ENCODE peak calls at places on chromosomes 12 and 14, in six cellular contexts. H, X, P, Y, R and U are unnamed samples.

GRCh38 chr14:60274448-60274847 is 25.4 kb downstream of the PPM1A start:
- DNase-seq in H (no peak), X (no peak), P (no peak), Y (no peak), R (no peak), U (no peak)

GRCh38 chr12:123105427-123105826 is 45.5 kb downstream of the PITPNM2 start:
- DNase-seq in H (no peak), X (no peak), P (peak), Y (no peak), R (no peak), U (no peak)

GRCh38 chr14:95011449-95012020 is 145.8 kb downstream of the DICER1 start:
- DNase-seq in H (no peak), X (no peak), P (no peak), Y (no peak), R (no peak), U (no peak)

GRCh38 chr12:45191239-45191638 is 24.7 kb upstream of the ANO6 start:
- DNase-seq in H (no peak), X (no peak), P (peak), Y (peak), R (no peak), U (no peak)

GRCh38 chr14:71049435-71050147 is 142.3 kb downstream of the PCNX1 start:
- DNase-seq in H (no peak), X (no peak), P (peak), Y (peak), R (no peak), U (no peak)

GRCh38 chr14:69268223-69268622 is 8.3 kb downstream of the GALNT16 start:
- DNase-seq in H (no peak), X (no peak), P (no peak), Y (peak), R (no peak), U (no peak)

GRCh38 chr14:39372656-39373055 is 59.6 kb downstream of the FBXO33 start:
- DNase-seq in H (no peak), X (no peak), P (peak), Y (peak), R (no peak), U (no peak)

GRCh38 chr14:101600891-101601602 is 39.8 kb downstream of the DIO3 start:
- DNase-seq in H (no peak), X (peak), P (no peak), Y (no peak), R (no peak), U (no peak)

GRCh38 chr14:51855234-51855633 is 5.2 kb upstream of the GNG2 start:
- DNase-seq in H (no peak), X (no peak), P (no peak), Y (peak), R (no peak), U (no peak)

GRCh38 chr12:122336015-122336946 is 70.0 kb upstream of the VPS33A start:
- DNase-seq in H (peak), X (no peak), P (peak), Y (peak), R (no peak), U (peak)

GRCh38 chr12:20364501-20364900 is 3.8 kb upstream of the PDE3A start:
- DNase-seq in H (no peak), X (no peak), P (no peak), Y (no peak), R (no peak), U (no peak)

GRCh38 chr12:93727195-93727811 is 50.1 kb downstream of the CRADD start:
- DNase-seq in H (no peak), X (no peak), P (no peak), Y (peak), R (no peak), U (no peak)

GRCh38 chr14:67166450-67166853 is 22.8 kb upstream of the GARIN2 start:
- DNase-seq in H (no peak), X (no peak), P (peak), Y (peak), R (no peak), U (no peak)

GRCh38 chr14:34843011-34843554 is 32.1 kb downstream of the BAZ1A start:
- DNase-seq in H (peak), X (no peak), P (peak), Y (peak), R (no peak), U (no peak)

GRCh38 chr12:122960193-122960569 is 6.1 kb downstream of the ABCB9 start:
- DNase-seq in H (no peak), X (no peak), P (no peak), Y (no peak), R (no peak), U (no peak)

GRCh38 chr14:35808076-35808657 is 928 bp downstream of the RALGAPA1 start:
- DNase-seq in H (no peak), X (no peak), P (peak), Y (peak), R (no peak), U (no peak)

GRCh38 chr12:5230151-5230550 is 186.5 kb downstream of the KCNA5 start:
- DNase-seq in H (no peak), X (no peak), P (no peak), Y (peak), R (no peak), U (no peak)

GRCh38 chr12:132108211-132108832 is 35.8 kb downstream of the DDX51 start:
- DNase-seq in H (no peak), X (no peak), P (no peak), Y (no peak), R (no peak), U (no peak)

GRCh38 chr12:71954861-71955260 is 16.2 kb downstream of the TPH2 start:
- DNase-seq in H (no peak), X (no peak), P (no peak), Y (no peak), R (no peak), U (no peak)

GRCh38 chr14:52834440-52834842 is 43.0 kb upstream of the GNPNAT1 start:
- DNase-seq in H (peak), X (no peak), P (peak), Y (peak), R (no peak), U (no peak)

GRCh38 chr12:113325938-113326337 is 9.0 kb downstream of the SLC8B1 start:
- DNase-seq in H (no peak), X (no peak), P (no peak), Y (peak), R (peak), U (no peak)

GRCh38 chr14:90444077-90444696 is 47.4 kb downstream of the CALM1 start:
- DNase-seq in H (no peak), X (no peak), P (peak), Y (peak), R (peak), U (no peak)

GRCh38 chr12:52029686-52030085 is 21.6 kb upstream of the NR4A1 start:
- DNase-seq in H (peak), X (no peak), P (peak), Y (peak), R (peak), U (no peak)

GRCh38 chr12:2613674-2614073 is 181.1 kb upstream of the FKBP4 start:
- DNase-seq in H (peak), X (no peak), P (peak), Y (peak), R (peak), U (no peak)

GRCh38 chr12:78674311-78675085 is 190.1 kb upstream of the SYT1 start:
- DNase-seq in H (no peak), X (no peak), P (peak), Y (peak), R (no peak), U (no peak)

GRCh38 chr12:6222009-6222702 is 22.0 kb downstream of the CD9 start:
- DNase-seq in H (no peak), X (no peak), P (no peak), Y (no peak), R (no peak), U (no peak)

GRCh38 chr12:123401753-123402683 is 18.1 kb downstream of the KMT5A start:
- DNase-seq in H (no peak), X (no peak), P (no peak), Y (no peak), R (no peak), U (no peak)

GRCh38 chr14:51938137-51938536 is 51.2 kb upstream of the RTRAF start:
- DNase-seq in H (no peak), X (no peak), P (no peak), Y (peak), R (no peak), U (no peak)

GRCh38 chr12:109557809-109558208 is 15.5 kb downstream of the MMAB start:
- DNase-seq in H (no peak), X (no peak), P (no peak), Y (peak), R (no peak), U (no peak)

GRCh38 chr14:90829677-90830076 is 13.4 kb upstream of the TTC7B start:
- DNase-seq in H (no peak), X (no peak), P (no peak), Y (no peak), R (peak), U (no peak)

GRCh38 chr14:71403673-71404072 is 496.4 kb downstream of the PCNX1 start:
- DNase-seq in H (no peak), X (no peak), P (peak), Y (no peak), R (no peak), U (no peak)

GRCh38 chr12:47744005-47744651 is 14.6 kb downstream of the RAPGEF3 start:
- DNase-seq in H (peak), X (no peak), P (peak), Y (no peak), R (peak), U (no peak)
- TF ChIP-seq CTCF in H (peak), X (peak), P (peak), Y (peak), R (peak), U (no peak)

GRCh38 chr12:127893875-127894635 is 372.9 kb upstream of the TMEM132C start:
- DNase-seq in H (no peak), X (no peak), P (no peak), Y (no peak), R (no peak), U (no peak)
- TF ChIP-seq CTCF in H (no peak), X (peak), P (no peak), Y (peak), R (no peak), U (no peak)

DNA sequence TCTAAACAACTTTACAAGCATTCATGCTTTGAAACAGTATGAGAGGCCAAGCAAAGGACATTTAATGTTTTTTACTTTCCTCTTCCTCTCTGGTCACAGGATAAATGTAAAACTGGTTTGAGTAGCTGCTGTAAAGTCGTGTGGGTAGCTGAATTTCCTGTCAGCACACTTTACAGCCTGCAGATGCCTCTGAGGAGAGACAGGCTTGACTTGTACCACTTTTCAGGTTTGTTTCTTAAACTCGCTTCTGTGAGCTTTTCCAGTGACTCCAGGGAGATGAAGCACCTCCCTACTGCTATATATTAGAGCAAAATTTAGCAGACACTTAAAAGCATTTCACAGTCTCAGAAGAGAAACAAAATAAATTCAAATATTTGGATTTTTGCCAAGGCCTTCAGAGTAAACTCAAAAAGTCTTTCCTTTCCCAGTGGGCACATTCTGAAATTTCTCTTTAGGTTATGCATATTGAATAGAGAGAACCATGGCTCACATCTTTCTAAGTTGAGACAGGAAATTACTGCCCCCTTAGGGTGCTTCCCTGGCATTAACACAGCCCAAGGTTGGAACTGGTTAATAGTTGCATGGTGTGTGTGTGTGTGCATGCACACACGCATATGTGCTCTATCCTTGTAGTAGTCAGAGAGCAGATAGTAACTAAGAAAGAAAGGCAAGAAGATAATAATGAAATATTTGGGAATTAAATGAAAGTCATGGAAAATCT is 557.3 kb upstream of the MIS18BP1 start:
- DNase-seq in H (no peak), X (no peak), P (peak), Y (peak), R (no peak), U (no peak)
- TF ChIP-seq CTCF in H (no peak), X (no peak), P (no peak), Y (peak), R (no peak), U (no peak)

DNA sequence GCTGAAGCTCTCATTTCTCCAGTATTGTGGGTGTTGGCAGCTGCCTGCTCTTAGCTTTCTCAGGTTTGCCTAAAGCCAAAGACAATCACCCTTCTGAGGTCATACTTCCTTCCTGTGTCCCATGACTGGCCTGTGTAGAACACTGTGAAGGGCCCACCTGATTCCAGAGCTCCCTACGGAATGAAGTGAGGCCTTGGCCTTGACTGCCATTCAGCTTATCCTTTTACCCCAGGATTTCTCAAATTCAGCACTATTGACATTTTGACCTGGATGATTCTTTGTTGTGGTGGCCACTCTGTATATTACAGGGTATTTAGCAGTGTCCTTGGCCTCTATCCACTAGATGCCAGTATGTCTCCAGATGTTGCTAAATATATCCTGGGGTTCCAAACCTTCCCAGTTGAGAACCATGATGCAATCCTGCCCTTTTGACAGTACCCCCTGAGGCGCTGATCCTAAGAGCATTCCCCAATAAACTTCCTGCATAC is 112.3 kb upstream of the KRR1 start:
- DNase-seq in H (peak), X (no peak), P (peak), Y (peak), R (no peak), U (no peak)
- TF ChIP-seq CTCF in H (peak), X (no peak), P (peak), Y (peak), R (no peak), U (no peak)

DNA sequence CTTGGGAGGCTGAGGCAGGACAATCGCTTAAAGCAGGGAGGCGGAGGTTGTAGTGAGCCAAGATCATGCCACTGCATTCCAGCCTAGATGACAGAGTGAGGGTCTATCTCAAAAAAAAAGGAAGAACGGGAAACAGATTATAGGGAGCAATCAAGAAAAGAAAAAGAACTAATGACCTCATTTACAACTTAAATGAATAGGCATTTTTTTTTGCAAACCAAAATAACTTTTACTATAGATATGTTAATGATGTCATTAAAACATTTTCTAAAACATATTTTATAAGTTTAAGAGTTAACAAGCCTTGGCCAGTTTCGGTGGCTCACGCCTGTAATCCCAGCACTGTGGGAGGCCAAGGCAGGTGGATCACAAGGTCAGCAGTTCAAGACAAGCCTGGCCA is 6.8 kb upstream of the RESF1 start:
- DNase-seq in H (no peak), X (no peak), P (no peak), Y (no peak), R (no peak), U (no peak)
- TF ChIP-seq CTCF in H (no peak), X (no peak), P (no peak), Y (no peak), R (no peak), U (no peak)

DNA sequence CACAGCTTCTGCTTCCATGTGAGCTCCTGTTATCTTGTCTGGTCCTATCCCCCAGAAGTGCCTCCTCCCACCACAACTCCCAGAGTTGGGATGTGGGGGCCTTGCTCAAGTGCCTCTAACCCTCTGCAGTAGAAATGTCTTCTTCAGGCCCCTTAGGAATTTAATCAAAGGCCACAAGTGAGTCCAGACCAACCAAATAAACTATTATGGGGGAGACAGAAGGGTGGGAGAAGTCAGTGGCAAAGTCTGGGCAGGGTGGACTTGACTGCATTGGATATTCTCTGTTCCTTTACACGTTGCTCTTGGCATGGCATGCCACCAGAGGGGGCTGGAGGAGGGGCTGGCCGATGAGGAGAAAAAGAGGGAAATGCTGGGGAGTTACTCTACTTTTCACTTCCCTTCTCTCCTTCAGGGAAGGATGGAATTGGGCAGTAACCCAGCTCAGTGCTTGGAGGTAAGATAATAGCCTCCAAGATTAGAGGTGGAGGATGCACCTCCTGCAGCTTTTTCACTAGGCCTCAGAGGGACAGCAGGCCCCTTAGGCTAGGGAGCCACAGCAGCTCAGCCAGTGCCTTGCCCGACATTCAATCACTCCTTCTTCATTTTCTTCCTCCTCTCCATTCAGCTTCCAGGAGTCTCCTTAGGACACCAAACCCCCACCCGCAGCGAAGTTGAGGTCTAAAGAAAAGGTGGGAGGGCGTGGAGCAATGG is 1.2 kb upstream of the AP1G2 start:
- DNase-seq in H (no peak), X (no peak), P (peak), Y (peak), R (no peak), U (no peak)
- TF ChIP-seq CTCF in H (peak), X (no peak), P (no peak), Y (peak), R (no peak), U (no peak)

DNA sequence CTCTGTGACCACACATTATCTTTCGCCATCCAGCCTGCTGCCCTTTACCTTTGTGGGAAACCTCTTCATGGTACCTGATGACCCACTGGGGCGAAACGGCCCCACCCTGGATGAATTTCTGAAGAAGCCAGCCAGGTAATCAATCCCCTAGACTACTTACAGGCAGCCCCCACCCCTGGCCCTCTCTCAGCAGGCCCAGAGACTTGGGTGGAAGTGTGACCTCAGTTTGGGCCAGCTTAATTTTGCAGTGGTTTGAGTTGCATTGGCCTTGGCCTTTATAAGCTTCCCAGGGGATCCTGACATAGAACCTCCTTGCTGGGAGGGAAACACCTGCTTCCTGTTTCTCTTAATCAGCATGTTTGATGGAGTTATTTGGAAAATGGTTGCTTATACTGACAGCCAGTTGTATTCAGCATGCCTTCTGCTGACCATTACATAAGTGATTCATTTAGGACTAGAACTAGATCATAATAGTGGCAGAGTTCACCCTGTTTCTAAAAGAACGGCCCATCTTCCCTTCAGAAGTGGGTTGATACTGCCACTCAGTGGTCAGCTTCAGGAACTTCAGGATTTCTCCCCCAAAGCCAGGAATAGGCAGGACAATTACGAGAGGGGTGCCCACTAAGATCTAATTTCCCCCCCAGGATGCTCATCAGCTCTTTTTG is 6.1 kb downstream of the SDR39U1 start:
- DNase-seq in H (peak), X (no peak), P (peak), Y (peak), R (no peak), U (no peak)
- TF ChIP-seq CTCF in H (peak), X (peak), P (peak), Y (peak), R (peak), U (peak)